ENCODE peak calls at places on chromosomes 6 and 20, in eight cellular contexts. One of them, this sample, is unnamed.

GRCh38 chr6:157217198-157217893 is 106.0 kb downstream of the TMEM242 start:
- DNase-seq in CD8-positive, alpha-beta T cell: no peak
- DNase-seq in prostate gland: no peak
- DNase-seq in breast epithelium: peak; percentile 15
- DNase-seq in AG04450: no peak
- DNase-seq in sigmoid colon: no peak
- DNase-seq in endodermal cell: no peak
- DNase-seq in Panc1: no peak
- DNase-seq in this sample: no peak

GRCh38 chr20:22383156-22383555 is 201.2 kb downstream of the FOXA2 start:
- DNase-seq in CD8-positive, alpha-beta T cell: no peak
- DNase-seq in sigmoid colon: no peak
- DNase-seq in AG04450: no peak
- DNase-seq in Panc1: no peak
- DNase-seq in breast epithelium: no peak
- DNase-seq in prostate gland: no peak
- DNase-seq in endodermal cell: no peak
- DNase-seq in this sample: no peak

GRCh38 chr6:73612611-73613010 is 41.2 kb downstream of the SLC17A5 start:
- DNase-seq in CD8-positive, alpha-beta T cell: no peak
- DNase-seq in sigmoid colon: no peak
- DNase-seq in endodermal cell: no peak
- DNase-seq in AG04450: no peak
- DNase-seq in Panc1: no peak
- DNase-seq in prostate gland: no peak
- DNase-seq in breast epithelium: no peak
- DNase-seq in this sample: no peak

GRCh38 chr6:15980801-15981200 is 148.1 kb upstream of the MYLIP start:
- DNase-seq in Panc1: no peak
- DNase-seq in prostate gland: no peak
- DNase-seq in breast epithelium: no peak
- DNase-seq in sigmoid colon: no peak
- DNase-seq in AG04450: no peak
- DNase-seq in endodermal cell: no peak
- DNase-seq in CD8-positive, alpha-beta T cell: no peak
- DNase-seq in this sample: no peak

GRCh38 chr20:20710443-20710842 is 2.0 kb downstream of the RALGAPA2 start:
- DNase-seq in endodermal cell: no peak
- DNase-seq in prostate gland: no peak
- DNase-seq in AG04450: no peak
- DNase-seq in sigmoid colon: no peak
- DNase-seq in breast epithelium: no peak
- DNase-seq in Panc1: no peak
- DNase-seq in CD8-positive, alpha-beta T cell: no peak
- DNase-seq in this sample: no peak

GRCh38 chr20:18727032-18727508 is 86.5 kb upstream of the SCP2D1 start:
- DNase-seq in CD8-positive, alpha-beta T cell: no peak
- DNase-seq in prostate gland: no peak
- DNase-seq in Panc1: no peak
- DNase-seq in AG04450: no peak
- DNase-seq in sigmoid colon: no peak
- DNase-seq in endodermal cell: no peak
- DNase-seq in breast epithelium: no peak
- DNase-seq in this sample: no peak

GRCh38 chr20:51760905-51761544 is 7.2 kb downstream of the ATP9A start:
- DNase-seq in endodermal cell: peak; percentile 58
- DNase-seq in prostate gland: no peak
- DNase-seq in Panc1: no peak
- DNase-seq in AG04450: peak; percentile 79
- DNase-seq in breast epithelium: no peak
- DNase-seq in CD8-positive, alpha-beta T cell: no peak
- DNase-seq in sigmoid colon: no peak
- DNase-seq in this sample: no peak

GRCh38 chr6:31479151-31479932 is 18.6 kb upstream of the MICB start:
- DNase-seq in breast epithelium: no peak
- DNase-seq in CD8-positive, alpha-beta T cell: no peak
- DNase-seq in Panc1: no peak
- DNase-seq in sigmoid colon: peak; percentile 40
- DNase-seq in prostate gland: no peak
- DNase-seq in AG04450: no peak
- DNase-seq in endodermal cell: no peak
- DNase-seq in this sample: no peak

GRCh38 chr6:34696189-34696738 is 303 bp downstream of the ILRUN start:
- DNase-seq in prostate gland: no peak
- DNase-seq in CD8-positive, alpha-beta T cell: no peak
- DNase-seq in endodermal cell: no peak
- DNase-seq in Panc1: no peak
- DNase-seq in AG04450: no peak
- DNase-seq in breast epithelium: peak; percentile 68
- DNase-seq in sigmoid colon: no peak
- DNase-seq in this sample: no peak

GRCh38 chr6:110392727-110393126 is 22.6 kb downstream of the DDO start:
- DNase-seq in endodermal cell: peak; percentile 66
- DNase-seq in AG04450: no peak
- DNase-seq in breast epithelium: no peak
- DNase-seq in sigmoid colon: no peak
- DNase-seq in Panc1: no peak
- DNase-seq in prostate gland: no peak
- DNase-seq in CD8-positive, alpha-beta T cell: no peak
- DNase-seq in this sample: no peak

GRCh38 chr20:64261138-64261537 is 5.6 kb downstream of the PCMTD2 start:
- DNase-seq in prostate gland: no peak
- DNase-seq in Panc1: no peak
- DNase-seq in AG04450: peak; percentile 8
- DNase-seq in endodermal cell: no peak
- DNase-seq in CD8-positive, alpha-beta T cell: no peak
- DNase-seq in breast epithelium: no peak
- DNase-seq in sigmoid colon: peak; percentile 88
- DNase-seq in this sample: no peak
- H3K4me3 ChIP-seq in prostate gland: no peak overlapping the region
- H3K4me3 ChIP-seq in Panc1: no peak overlapping the region
- H3K4me3 ChIP-seq in AG04450: no peak overlapping the region
- H3K4me3 ChIP-seq in endodermal cell: no peak overlapping the region
- H3K4me3 ChIP-seq in CD8-positive, alpha-beta T cell: no peak overlapping the region
- H3K4me3 ChIP-seq in breast epithelium: no peak overlapping the region
- H3K4me3 ChIP-seq in sigmoid colon: no peak overlapping the region
- H3K4me3 ChIP-seq in this sample: no peak overlapping the region

GRCh38 chr6:169324086-169324485 is 70.4 kb upstream of the THBS2 start:
- DNase-seq in breast epithelium: no peak
- DNase-seq in AG04450: no peak
- DNase-seq in sigmoid colon: no peak
- DNase-seq in CD8-positive, alpha-beta T cell: no peak
- DNase-seq in endodermal cell: no peak
- DNase-seq in prostate gland: no peak
- DNase-seq in Panc1: no peak
- DNase-seq in this sample: no peak

GRCh38 chr6:169324661-169325459 is 71.2 kb upstream of the THBS2 start:
- DNase-seq in CD8-positive, alpha-beta T cell: no peak
- DNase-seq in prostate gland: no peak
- DNase-seq in Panc1: no peak
- DNase-seq in AG04450: no peak
- DNase-seq in sigmoid colon: no peak
- DNase-seq in endodermal cell: no peak
- DNase-seq in breast epithelium: no peak
- DNase-seq in this sample: no peak

GRCh38 chr6:169328112-169328801 is 74.6 kb upstream of the THBS2 start:
- DNase-seq in AG04450: peak; percentile 61
- DNase-seq in sigmoid colon: no peak
- DNase-seq in endodermal cell: no peak
- DNase-seq in Panc1: no peak
- DNase-seq in CD8-positive, alpha-beta T cell: no peak
- DNase-seq in breast epithelium: no peak
- DNase-seq in prostate gland: no peak
- DNase-seq in this sample: no peak

GRCh38 chr6:169323221-169323620 is 69.6 kb upstream of the THBS2 start:
- DNase-seq in sigmoid colon: no peak
- DNase-seq in Panc1: no peak
- DNase-seq in CD8-positive, alpha-beta T cell: no peak
- DNase-seq in endodermal cell: no peak
- DNase-seq in prostate gland: no peak
- DNase-seq in AG04450: no peak
- DNase-seq in breast epithelium: no peak
- DNase-seq in this sample: no peak

DNA sequence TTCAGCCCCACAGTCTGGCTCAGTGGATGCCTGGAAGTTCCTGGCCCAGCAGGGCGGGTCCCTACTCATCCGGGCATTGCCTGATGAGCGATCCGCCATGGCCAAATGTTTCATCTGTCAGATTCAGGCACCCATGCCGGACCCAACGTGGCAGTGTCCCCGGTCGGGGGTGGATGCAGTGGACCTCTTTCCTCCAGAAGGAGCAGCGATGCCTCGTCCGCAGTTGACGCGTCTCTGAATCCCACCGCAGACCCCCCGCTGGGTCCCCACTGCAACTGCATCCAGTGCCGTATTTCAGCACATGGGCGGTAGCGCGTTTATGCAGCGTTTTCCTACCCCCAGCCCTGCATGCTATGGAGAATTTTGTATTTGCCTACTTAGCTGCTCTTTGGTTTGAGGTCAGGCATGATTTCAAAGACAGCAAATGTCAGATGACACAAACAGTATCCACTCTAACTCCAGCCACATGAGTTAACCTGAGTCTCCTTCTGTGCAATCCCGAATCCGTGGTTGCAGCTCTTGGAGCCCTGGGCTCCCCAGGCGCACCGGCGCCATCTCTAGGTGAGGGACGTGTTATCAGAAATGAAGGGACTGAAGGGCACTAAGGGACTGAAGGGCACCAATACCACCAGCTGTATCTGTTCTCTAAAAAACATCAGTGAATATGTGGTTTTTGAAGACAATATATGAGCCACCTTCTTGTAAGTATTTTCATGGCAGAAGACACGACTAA is 72.6 kb upstream of the THBS2 start:
- DNase-seq in breast epithelium: no peak
- DNase-seq in Panc1: peak; percentile 7
- DNase-seq in sigmoid colon: no peak
- DNase-seq in CD8-positive, alpha-beta T cell: no peak
- DNase-seq in prostate gland: no peak
- DNase-seq in endodermal cell: peak; percentile 88
- DNase-seq in AG04450: no peak
- DNase-seq in this sample: no peak
- TF ChIP-seq CTCF in breast epithelium: no peak
- TF ChIP-seq CTCF in Panc1: peak; percentile 71
- TF ChIP-seq CTCF in sigmoid colon: no peak
- TF ChIP-seq CTCF in CD8-positive, alpha-beta T cell: no peak
- TF ChIP-seq CTCF in prostate gland: no peak
- TF ChIP-seq CTCF in endodermal cell: peak; percentile 73
- TF ChIP-seq CTCF in AG04450: peak; percentile 39
- TF ChIP-seq CTCF in this sample: no peak

DNA sequence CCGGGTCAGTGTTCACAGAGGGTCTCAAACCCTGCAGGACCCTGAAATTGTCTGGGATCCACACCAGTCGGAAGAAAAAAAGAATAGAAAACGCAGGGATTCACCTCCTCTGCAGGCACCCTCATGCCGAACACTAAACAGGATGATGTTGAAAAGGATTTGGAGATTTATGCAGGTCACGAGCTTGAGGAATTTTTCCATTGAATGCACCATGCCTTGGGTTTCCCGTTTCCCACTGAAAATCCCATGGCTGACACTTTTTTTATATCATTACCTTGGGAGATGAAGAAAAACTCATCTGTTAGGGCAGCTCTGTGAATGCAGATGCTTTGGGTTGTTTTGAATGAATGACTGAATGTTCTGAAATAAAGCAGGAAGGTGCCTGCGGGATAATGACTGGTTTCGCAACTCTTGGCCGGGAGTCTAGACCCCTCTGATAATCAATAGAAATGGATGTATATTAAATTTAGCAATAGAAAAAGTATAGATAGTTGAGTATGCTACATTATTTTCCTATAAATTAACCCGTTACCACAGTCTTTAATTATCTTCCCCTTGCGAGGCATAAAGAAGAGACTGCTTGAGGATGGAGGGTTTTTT is 147.5 kb upstream of the AFDN start:
- DNase-seq in endodermal cell: no peak
- DNase-seq in Panc1: no peak
- DNase-seq in CD8-positive, alpha-beta T cell: no peak
- DNase-seq in prostate gland: no peak
- DNase-seq in AG04450: no peak
- DNase-seq in sigmoid colon: no peak
- DNase-seq in breast epithelium: no peak
- DNase-seq in this sample: no peak
- H3K4me3 ChIP-seq in endodermal cell: peak overlapping the region; percentile 83
- H3K4me3 ChIP-seq in Panc1: no peak overlapping the region
- H3K4me3 ChIP-seq in CD8-positive, alpha-beta T cell: no peak overlapping the region
- H3K4me3 ChIP-seq in prostate gland: peak overlapping the region; percentile 25
- H3K4me3 ChIP-seq in AG04450: no peak overlapping the region
- H3K4me3 ChIP-seq in sigmoid colon: no peak overlapping the region
- H3K4me3 ChIP-seq in breast epithelium: no peak overlapping the region
- H3K4me3 ChIP-seq in this sample: no peak overlapping the region

GRCh38 chr20:45538209-45538798 is 978 bp downstream of the WFDC6 start:
- DNase-seq in AG04450: no peak
- DNase-seq in CD8-positive, alpha-beta T cell: no peak
- DNase-seq in prostate gland: no peak
- DNase-seq in breast epithelium: no peak
- DNase-seq in Panc1: no peak
- DNase-seq in sigmoid colon: no peak
- DNase-seq in endodermal cell: peak; percentile 82
- DNase-seq in this sample: no peak
- TF ChIP-seq CTCF in AG04450: no peak
- TF ChIP-seq CTCF in CD8-positive, alpha-beta T cell: no peak
- TF ChIP-seq CTCF in prostate gland: no peak
- TF ChIP-seq CTCF in breast epithelium: no peak
- TF ChIP-seq CTCF in Panc1: peak; percentile 11
- TF ChIP-seq CTCF in sigmoid colon: no peak
- TF ChIP-seq CTCF in endodermal cell: peak; percentile 70
- TF ChIP-seq CTCF in this sample: peak; percentile 18

GRCh38 chr6:150299873-150300485 is 68.8 kb upstream of the IYD start:
- DNase-seq in AG04450: no peak
- DNase-seq in sigmoid colon: no peak
- DNase-seq in Panc1: no peak
- DNase-seq in CD8-positive, alpha-beta T cell: no peak
- DNase-seq in prostate gland: no peak
- DNase-seq in endodermal cell: no peak
- DNase-seq in breast epithelium: no peak
- DNase-seq in this sample: no peak
- H3K4me3 ChIP-seq in AG04450: no peak overlapping the region
- H3K4me3 ChIP-seq in sigmoid colon: no peak overlapping the region
- H3K4me3 ChIP-seq in Panc1: no peak overlapping the region
- H3K4me3 ChIP-seq in CD8-positive, alpha-beta T cell: no peak overlapping the region
- H3K4me3 ChIP-seq in prostate gland: no peak overlapping the region
- H3K4me3 ChIP-seq in endodermal cell: no peak overlapping the region
- H3K4me3 ChIP-seq in breast epithelium: no peak overlapping the region
- H3K4me3 ChIP-seq in this sample: no peak overlapping the region

This sample was measured in GM12864.